ENCODE peak calls at places on chromosomes 4 and X, in four cellular contexts. E is Panc1, S is Right ventricle myocardium superior, V is HepG2. B is an unnamed sample.

GRCh38 chr4:26829018-26829417 is 31.6 kb upstream of the STIM2 start:
- ATAC-seq in E (no peak), S (no peak), V (no peak), B (no peak)

GRCh38 chrX:47568656-47569295 is 7.8 kb downstream of the ARAF start:
- ATAC-seq in E (no peak), S (no peak), V (peak), B (peak)

GRCh38 chr4:28351826-28352225 is 1491.2 kb downstream of the STIM2 start:
- ATAC-seq in E (no peak), S (no peak), V (no peak), B (no peak)

GRCh38 chr4:25873632-25874129 is 10.9 kb upstream of the SEL1L3 start:
- ATAC-seq in E (no peak), S (no peak), V (no peak), B (no peak)

GRCh38 chr4:151043803-151044535 is 28.9 kb upstream of the LRBA start:
- ATAC-seq in E (no peak), S (no peak), V (peak), B (no peak)

GRCh38 chr4:74772783-74773182 is 21.5 kb downstream of the BTC start:
- ATAC-seq in E (no peak), S (no peak), V (no peak), B (no peak)

GRCh38 chr4:129146639-129147038 is 50.7 kb downstream of the C4orf33 start:
- ATAC-seq in E (no peak), S (no peak), V (peak), B (peak)

GRCh38 chr4:139798456-139798855 is 132.8 kb downstream of the MGST2 start:
- ATAC-seq in E (no peak), S (no peak), V (no peak), B (no peak)

GRCh38 chrX:118666521-118666920 is 60.9 kb upstream of the IL13RA1 start:
- ATAC-seq in E (peak), S (no peak), V (no peak), B (no peak)

GRCh38 chrX:12970691-12971202 is 4.2 kb upstream of the TMSB4X start:
- ATAC-seq in E (no peak), S (peak), V (peak), B (peak)

GRCh38 chr4:148522995-148523394 is 80.8 kb upstream of the NR3C2 start:
- ATAC-seq in E (no peak), S (peak), V (no peak), B (no peak)

GRCh38 chr4:137307806-137308205 is 224.5 kb downstream of the PCDH18 start:
- ATAC-seq in E (no peak), S (peak), V (no peak), B (peak)

GRCh38 chr4:112238833-112239232 is 7.2 kb downstream of the AP1AR start:
- ATAC-seq in E (no peak), S (no peak), V (no peak), B (no peak)

GRCh38 chrX:19695884-19696283 is 180.6 kb upstream of the MAP3K15 start:
- ATAC-seq in E (no peak), S (no peak), V (no peak), B (no peak)

GRCh38 chr4:142974331-142974730 is 128.2 kb upstream of the INPP4B start:
- ATAC-seq in E (no peak), S (no peak), V (no peak), B (no peak)

GRCh38 chrX:43976216-43976615 is 3.0 kb upstream of the NDP start:
- ATAC-seq in E (no peak), S (no peak), V (no peak), B (no peak)

GRCh38 chr4:172869621-172870268 is 298.9 kb upstream of the GALNT7 start:
- ATAC-seq in E (no peak), S (no peak), V (no peak), B (no peak)

GRCh38 chr4:186723207-186724047 is at the start of gene FAT1:
- ATAC-seq in E (peak), S (peak), V (peak), B (peak)

GRCh38 chrX:46218373-46218772 is 326.8 kb downstream of the ZNF674 start:
- ATAC-seq in E (no peak), S (no peak), V (no peak), B (no peak)

GRCh38 chr4:78645853-78646757 is 94.5 kb downstream of the ANXA3 start:
- ATAC-seq in E (peak), S (peak), V (peak), B (peak)

GRCh38 chrX:110284159-110284558 is 33.7 kb downstream of the AMMECR1 start:
- ATAC-seq in E (no peak), S (no peak), V (no peak), B (peak)

GRCh38 chrX:110698696-110699095 is 96.9 kb downstream of the CHRDL1 start:
- ATAC-seq in E (no peak), S (no peak), V (no peak), B (no peak)

GRCh38 chr4:87995435-87995834 is 12.0 kb upstream of the PKD2 start:
- ATAC-seq in E (no peak), S (no peak), V (no peak), B (no peak)

GRCh38 chr4:124936427-124936826 is 223.9 kb upstream of the ANKRD50 start:
- ATAC-seq in E (no peak), S (peak), V (no peak), B (peak)

GRCh38 chrX:75155454-75155829 is 641 bp downstream of the ABCB7 start:
- ATAC-seq in E (peak), S (peak), V (peak), B (peak)

GRCh38 chrX:72584165-72584564 is 11.5 kb upstream of the HDAC8 start:
- ATAC-seq in E (no peak), S (no peak), V (no peak), B (no peak)

GRCh38 chr4:91279899-91280298 is 1023.9 kb upstream of the GRID2 start:
- ATAC-seq in E (no peak), S (peak), V (no peak), B (no peak)

GRCh38 chrX:9983463-9983862 is 16.3 kb downstream of the CLDN34 start:
- ATAC-seq in E (no peak), S (no peak), V (no peak), B (no peak)

GRCh38 chrX:87517571-87518141 is at the start of gene KLHL4:
- ATAC-seq in E (peak), S (no peak), V (no peak), B (peak)

GRCh38 chr4:51862199-51862598 is 19.2 kb downstream of the DCUN1D4 start:
- ATAC-seq in E (no peak), S (no peak), V (no peak), B (no peak)

B was measured in SK-N-SH treated with all-trans-retinoic acid at 6 μM for 48 hours.